ENCODE peak calls at places on chromosomes 5 and 9, in four cellular contexts. M, U, F and E are unnamed samples.

GRCh38 chr5:152349683-152350526 is 55.2 kb downstream of the NMUR2 start:
- DNase-seq in M (no peak), U (no peak), F (peak; percentile 8), E (peak; percentile 40)

GRCh38 chr9:36878986-36879982 is 154.8 kb downstream of the PAX5 start:
- DNase-seq in M (no peak), U (no peak), F (no peak), E (peak; percentile 87)

GRCh38 chr5:95631265-95631957 is 11.5 kb downstream of the GPR150 start:
- DNase-seq in M (no peak), U (no peak), F (no peak), E (no peak)

GRCh38 chr9:69564557-69564956 is 107.6 kb downstream of the APBA1 start:
- DNase-seq in M (no peak), U (no peak), F (no peak), E (no peak)

GRCh38 chr5:68534131-68534940 is 318.8 kb downstream of the PIK3R1 start:
- DNase-seq in M (no peak), U (no peak), F (peak; percentile 10), E (no peak)

GRCh38 chr9:36487482-36488321 is 85.0 kb upstream of the MELK start:
- DNase-seq in M (peak; percentile 89), U (peak; percentile 90), F (peak; percentile 94), E (peak; percentile 95)

GRCh38 chr9:14251146-14252071 is 62.5 kb downstream of the NFIB start:
- DNase-seq in M (no peak), U (no peak), F (peak; percentile 78), E (no peak)

GRCh38 chr5:37665889-37666288 is 174.0 kb downstream of the GDNF start:
- DNase-seq in M (no peak), U (no peak), F (peak; percentile 48), E (no peak)

GRCh38 chr5:169133500-169133899 is 167.4 kb downstream of the SLIT3 start:
- DNase-seq in M (no peak), U (no peak), F (no peak), E (no peak)

GRCh38 chr9:70932097-70932496 is 189.3 kb downstream of the TRPM3 start:
- DNase-seq in M (no peak), U (no peak), F (no peak), E (no peak)

GRCh38 chr5:170757182-170757601 is 26.3 kb upstream of the GABRP start:
- DNase-seq in M (no peak), U (no peak), F (no peak), E (peak; percentile 42)

GRCh38 chr5:82793808-82794419 is 283.3 kb downstream of the TMEM167A start:
- DNase-seq in M (no peak), U (no peak), F (peak; percentile 35), E (no peak)
- TF ChIP-seq CTCF in M (peak; percentile 50), U (peak; percentile 82), F (peak; percentile 80), E (no peak)

GRCh38 chr9:23117621-23118020 is 671.0 kb downstream of the DMRTA1 start:
- DNase-seq in M (no peak), U (no peak), F (no peak), E (no peak)

GRCh38 chr9:23120630-23121029 is 674.0 kb downstream of the DMRTA1 start:
- DNase-seq in M (no peak), U (no peak), F (no peak), E (no peak)

DNA sequence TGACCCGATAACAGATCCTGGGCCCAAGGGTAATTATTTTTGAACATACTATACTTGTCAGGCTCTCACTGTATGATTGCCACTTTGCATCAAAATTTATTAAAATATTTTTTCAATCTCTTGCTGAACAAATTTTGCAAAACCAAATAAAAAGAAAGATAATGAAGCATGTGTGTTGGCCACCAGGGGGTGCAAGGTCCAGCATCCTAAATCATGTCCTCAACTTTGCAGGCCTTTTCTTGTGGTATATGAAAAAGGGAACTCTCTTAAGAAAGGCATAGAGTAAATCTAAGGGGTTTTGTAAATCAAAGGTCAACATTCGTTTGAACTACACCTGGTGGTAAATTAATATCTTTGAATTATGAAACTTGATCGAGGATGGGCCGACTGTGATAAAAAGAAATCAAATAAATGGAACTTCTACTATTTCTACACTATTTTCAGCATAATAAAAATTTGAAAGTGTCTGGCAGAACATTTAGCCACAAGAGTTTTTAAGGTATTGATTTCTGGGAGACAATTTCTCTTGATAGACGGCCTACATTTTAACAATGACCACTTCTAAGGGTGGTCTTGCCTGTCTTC is 676.5 kb downstream of the DMRTA1 start:
- DNase-seq in M (no peak), U (no peak), F (peak; percentile 10), E (no peak)
- TF ChIP-seq CTCF in M (peak; percentile 34), U (no peak), F (peak; percentile 56), E (peak; percentile 15)

GRCh38 chr9:19922476-19923118 is 133.8 kb upstream of the SLC24A2 start:
- DNase-seq in M (no peak), U (no peak), F (no peak), E (no peak)
- TF ChIP-seq CTCF in M (no peak), U (no peak), F (peak; percentile 13), E (no peak)

GRCh38 chr5:159916841-159917761 is 819 bp downstream of the ADRA1B start:
- DNase-seq in M (no peak), U (no peak), F (no peak), E (no peak)
- TF ChIP-seq CTCF in M (no peak), U (no peak), F (no peak), E (no peak)

DNA sequence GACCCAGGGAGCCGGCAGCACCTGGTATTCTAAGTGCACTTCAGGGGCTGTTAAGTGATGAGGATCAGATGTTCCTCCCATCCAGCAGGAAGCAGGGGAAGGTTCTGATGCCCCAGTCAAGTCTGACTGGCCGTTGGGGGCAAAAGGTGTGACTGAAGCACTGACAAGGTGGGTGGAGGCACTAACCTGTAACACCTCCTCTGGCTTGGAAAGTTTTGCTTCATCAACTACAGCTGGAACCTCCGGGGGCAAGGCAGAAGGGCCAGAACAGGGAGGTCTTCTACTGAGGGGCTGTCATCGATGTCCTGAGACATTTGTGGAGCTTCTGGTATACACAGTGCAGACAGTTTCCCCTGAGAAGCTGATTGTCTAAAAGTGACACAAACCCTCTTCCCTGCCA is 24.7 kb upstream of the PHF19 start:
- DNase-seq in M (no peak), U (no peak), F (no peak), E (no peak)
- TF ChIP-seq CTCF in M (no peak), U (no peak), F (no peak), E (no peak)

DNA sequence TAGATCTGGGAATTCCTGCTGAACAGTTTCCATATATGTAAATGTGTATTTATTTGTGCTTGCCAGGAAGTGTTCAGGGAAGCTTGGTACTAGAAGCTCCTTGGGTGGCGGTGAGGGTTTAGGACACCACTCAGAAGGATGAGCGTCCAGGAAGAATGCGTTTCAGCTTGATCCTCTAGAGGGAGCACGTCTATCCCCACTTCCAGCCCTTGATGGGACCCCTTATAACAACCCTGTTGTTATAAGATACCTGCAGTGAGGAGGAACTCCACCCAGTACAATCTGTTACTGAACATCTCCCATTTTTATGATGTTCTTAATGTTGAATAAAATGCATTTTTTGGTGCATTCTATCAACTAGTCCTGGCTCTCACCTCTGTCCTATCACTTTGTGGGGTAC is 88.9 kb downstream of the CYFIP2 start:
- DNase-seq in M (no peak), U (no peak), F (no peak), E (no peak)
- TF ChIP-seq CTCF in M (no peak), U (no peak), F (peak; percentile 10), E (peak; percentile 24)

GRCh38 chr9:133396952-133397351 is 20.8 kb downstream of the STKLD1 start:
- DNase-seq in M (no peak), U (no peak), F (no peak), E (no peak)
- TF ChIP-seq CTCF in M (no peak), U (no peak), F (no peak), E (peak; percentile 36)

DNA sequence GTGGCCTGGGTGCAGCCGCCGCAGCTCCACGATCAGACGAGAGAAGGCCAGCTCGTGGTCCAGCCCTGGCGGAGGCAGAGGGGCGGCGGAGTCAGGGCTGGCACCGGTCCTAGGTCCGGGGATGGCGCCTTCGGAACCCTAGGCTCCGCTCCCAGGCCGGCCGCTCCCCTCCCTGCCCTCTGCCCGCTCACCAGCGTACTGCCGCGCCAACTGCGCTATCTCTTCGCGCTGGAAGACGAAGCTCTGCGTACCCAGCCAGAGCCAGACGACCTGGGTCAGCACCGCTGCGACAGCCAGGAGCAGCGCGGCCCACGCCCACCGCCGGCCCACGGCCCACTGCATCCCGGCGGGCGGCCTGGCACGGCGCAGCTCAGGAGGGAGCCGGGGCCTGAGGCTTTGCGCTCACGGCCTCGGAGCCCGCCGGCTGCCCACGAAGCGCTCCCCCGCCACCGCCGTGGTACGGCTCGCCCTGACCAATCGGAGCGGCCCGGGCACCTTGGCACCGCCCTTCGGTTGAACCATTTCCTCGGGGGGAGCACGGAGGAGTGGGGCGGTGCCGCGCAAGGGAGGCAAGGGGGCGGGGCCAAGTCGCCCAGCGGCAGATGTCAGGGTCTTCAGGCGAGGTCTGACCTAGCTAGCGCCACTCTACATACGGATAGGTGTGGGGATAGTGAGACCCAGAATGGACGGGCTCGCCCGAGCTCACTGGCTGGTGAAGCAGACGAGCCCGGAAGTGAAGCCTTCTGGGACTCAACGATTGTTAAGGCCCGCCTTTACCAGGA is at the start of gene SIGMAR1:
- DNase-seq in M (peak; percentile 89), U (peak; percentile 92), F (peak; percentile 95), E (peak; percentile 93)
- TF ChIP-seq CTCF in M (no peak), U (no peak), F (no peak), E (no peak)

DNA sequence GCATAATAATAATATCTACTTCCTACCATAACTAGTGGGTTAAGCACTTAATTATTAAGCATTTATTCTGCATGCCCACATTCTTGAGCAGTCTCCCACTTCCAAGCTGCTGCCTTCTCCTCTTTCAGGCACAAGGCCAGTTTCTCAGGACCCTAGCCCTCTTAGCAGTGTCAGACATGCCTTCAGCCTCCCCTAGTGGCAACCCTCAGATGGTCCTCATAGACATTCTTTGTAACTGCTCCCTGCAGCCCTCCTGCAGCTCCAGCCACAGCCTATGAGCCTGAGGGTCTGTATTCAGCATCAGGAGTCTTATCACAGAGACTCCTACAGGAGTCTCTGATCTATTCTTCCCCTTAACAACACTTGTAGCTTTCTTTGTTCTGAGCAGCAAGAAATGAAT is 3.8 kb downstream of the IL9 start:
- DNase-seq in M (no peak), U (no peak), F (no peak), E (no peak)
- TF ChIP-seq CTCF in M (no peak), U (no peak), F (no peak), E (no peak)